ENCODE peak calls at places on chromosomes 4 and X, in six cellular contexts. D, A, E, Y, W and U are unnamed samples.
A peak's percentile ranks its signal among the peaks of the same experiment; 100 is the strongest.

GRCh38 chr4:150867148-150867547 is 147.9 kb downstream of the LRBA start:
- DNase-seq in W (peak; percentile 62), E (peak; percentile 73), D (peak; percentile 69), Y (peak; percentile 81), A (peak; percentile 76), U (no peak)

GRCh38 chrX:148808825-148809224 is 308.4 kb downstream of the AFF2 start:
- DNase-seq in W (no peak), Y (no peak), E (no peak), D (no peak), A (no peak), U (no peak)

GRCh38 chrX:119266364-119266995 is 30.4 kb downstream of the PGRMC1 start:
- DNase-seq in D (no peak), Y (peak; percentile 12), A (peak; percentile 0), E (peak; percentile 6), W (peak; percentile 53), U (no peak)

GRCh38 chr4:23934223-23934622 is 44.4 kb upstream of the PPARGC1A start:
- DNase-seq in W (no peak), A (no peak), D (no peak), Y (no peak), E (no peak), U (no peak)

GRCh38 chrX:96837808-96838207 is 45.9 kb upstream of the RPA4 start:
- DNase-seq in Y (peak; percentile 8), D (no peak), A (no peak), E (no peak), W (no peak), U (no peak)

GRCh38 chrX:153989971-153990655 is 17.6 kb downstream of the TMEM187 start:
- DNase-seq in A (no peak), D (no peak), Y (no peak), E (no peak), W (no peak), U (no peak)

GRCh38 chrX:136759968-136760367 is 20.8 kb downstream of the ARHGEF6 start:
- DNase-seq in W (peak; percentile 16), Y (no peak), E (no peak), A (no peak), D (no peak), U (no peak)

GRCh38 chrX:15864629-15865028 is 10.0 kb upstream of the AP1S2 start:
- DNase-seq in A (no peak), E (no peak), W (no peak), Y (peak; percentile 60), D (no peak), U (no peak)

GRCh38 chr4:87965501-87965975 is 10.0 kb upstream of the SPP1 start:
- DNase-seq in W (no peak), Y (no peak), E (no peak), D (no peak), A (no peak), U (peak; percentile 69)

GRCh38 chr4:89509708-89510269 is 202.2 kb upstream of the GPRIN3 start:
- DNase-seq in W (no peak), D (no peak), E (no peak), A (no peak), Y (peak; percentile 84), U (no peak)

GRCh38 chrX:43643662-43644061 is 12.4 kb upstream of the MAOA start:
- DNase-seq in A (no peak), E (no peak), D (no peak), W (no peak), Y (no peak), U (no peak)

GRCh38 chrX:142686206-142686605 is 339.5 kb upstream of the SPANXN4 start:
- DNase-seq in W (no peak), Y (no peak), D (no peak), E (no peak), A (no peak), U (no peak)

GRCh38 chr4:157808796-157809408 is 363.9 kb downstream of the GASK1B start:
- DNase-seq in Y (no peak), A (no peak), D (no peak), W (no peak), E (no peak), U (no peak)

GRCh38 chr4:157992038-157992706 is 180.7 kb downstream of the GASK1B start:
- DNase-seq in E (peak; percentile 73), W (peak; percentile 10), D (peak; percentile 58), Y (peak; percentile 77), A (peak; percentile 60), U (no peak)

GRCh38 chr4:121796283-121796682 is 4.8 kb upstream of the EXOSC9 start:
- DNase-seq in Y (no peak), E (no peak), A (no peak), D (no peak), W (no peak), U (no peak)

GRCh38 chr4:71188197-71188625 is 150.6 kb upstream of the SLC4A4 start:
- DNase-seq in Y (no peak), D (peak; percentile 8), W (no peak), E (no peak), A (no peak), U (no peak)

GRCh38 chr4:109977854-109978501 is 65.3 kb downstream of the EGF start:
- DNase-seq in E (peak; percentile 27), D (no peak), W (peak; percentile 21), Y (peak; percentile 60), A (peak; percentile 18), U (no peak)

GRCh38 chr4:40629401-40630334 is at the start of gene RBM47:
- DNase-seq in D (peak; percentile 54), W (peak; percentile 80), E (peak; percentile 50), A (no peak), Y (peak; percentile 40), U (peak; percentile 93)

GRCh38 chr4:119039779-119040178 is 95.9 kb upstream of the MYOZ2 start:
- DNase-seq in W (no peak), E (peak; percentile 16), A (no peak), Y (no peak), D (no peak), U (no peak)

GRCh38 chr4:1708581-1708980 is 3.5 kb downstream of the SLBP start:
- DNase-seq in E (no peak), W (no peak), D (no peak), A (peak; percentile 35), Y (no peak), U (no peak)
- H3K27ac ChIP-seq in E (no peak overlapping the region), W (no peak overlapping the region), D (no peak overlapping the region), A (peak overlapping the region; percentile 33), Y (no peak overlapping the region), U (no peak overlapping the region)

GRCh38 chrX:48936429-48937064 is 17.7 kb upstream of the PIM2 start:
- DNase-seq in W (no peak), E (no peak), Y (no peak), A (no peak), D (no peak), U (no peak)

GRCh38 chrX:48938721-48939416 is 18.5 kb downstream of the OTUD5 start:
- DNase-seq in D (no peak), E (no peak), W (no peak), A (no peak), Y (no peak), U (no peak)

GRCh38 chrX:48937065-48937907 is 18.5 kb upstream of the PIM2 start:
- DNase-seq in A (no peak), E (no peak), Y (no peak), W (no peak), D (no peak), U (peak; percentile 90)

GRCh38 chrX:48940404-48940955 is 16.9 kb downstream of the OTUD5 start:
- DNase-seq in Y (no peak), E (no peak), W (no peak), D (no peak), A (no peak), U (no peak)

DNA sequence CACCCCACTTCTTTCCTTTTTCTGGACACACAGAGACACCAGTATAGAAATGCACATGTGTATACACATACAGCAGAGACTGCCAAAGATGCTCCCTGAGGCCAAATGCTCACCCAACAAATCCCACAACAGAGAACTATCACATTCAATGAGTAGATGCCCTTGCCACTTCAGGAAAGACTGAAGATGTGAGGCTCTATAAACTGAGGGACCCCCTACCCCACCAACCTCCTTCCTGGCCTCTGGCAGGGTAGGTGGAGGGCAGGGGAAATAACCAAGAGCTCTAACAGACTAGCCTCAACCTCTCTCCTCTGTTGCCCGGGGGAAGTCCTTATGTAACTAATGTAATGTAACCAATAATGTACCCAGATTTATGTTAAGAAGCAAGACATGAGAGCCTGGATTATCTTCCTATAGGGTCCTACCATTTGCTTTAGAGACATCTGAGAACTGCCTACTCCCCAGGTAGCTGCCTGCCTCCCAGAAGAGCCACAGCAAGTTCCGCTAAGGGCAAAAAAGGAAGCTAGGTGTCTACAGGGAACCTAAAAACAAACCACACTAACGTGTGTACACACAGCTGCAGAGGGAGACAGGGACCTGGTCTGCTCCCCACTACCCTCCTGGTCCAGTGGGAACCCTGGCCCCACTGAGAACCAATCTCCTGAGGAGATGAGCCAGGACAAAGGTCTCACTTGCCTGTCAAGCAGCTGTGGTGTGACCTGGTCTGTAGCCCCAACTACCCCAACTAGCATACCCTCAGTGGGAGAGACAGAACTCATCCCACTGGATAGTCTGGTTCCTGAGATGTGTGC is 17.8 kb downstream of the OTUD5 start:
- DNase-seq in D (no peak), Y (no peak), E (no peak), W (no peak), A (no peak), U (no peak)
- H3K4me1 ChIP-seq in D (no peaks in the 10 kb centered on the region), Y (no peaks in the 10 kb centered on the region), E (no peaks in the 10 kb centered on the region), W (no peaks in the 10 kb centered on the region), A (peaks cover 29% of the 10 kb centered on the region), U (peaks cover 12% of the 10 kb centered on the region)

DNA sequence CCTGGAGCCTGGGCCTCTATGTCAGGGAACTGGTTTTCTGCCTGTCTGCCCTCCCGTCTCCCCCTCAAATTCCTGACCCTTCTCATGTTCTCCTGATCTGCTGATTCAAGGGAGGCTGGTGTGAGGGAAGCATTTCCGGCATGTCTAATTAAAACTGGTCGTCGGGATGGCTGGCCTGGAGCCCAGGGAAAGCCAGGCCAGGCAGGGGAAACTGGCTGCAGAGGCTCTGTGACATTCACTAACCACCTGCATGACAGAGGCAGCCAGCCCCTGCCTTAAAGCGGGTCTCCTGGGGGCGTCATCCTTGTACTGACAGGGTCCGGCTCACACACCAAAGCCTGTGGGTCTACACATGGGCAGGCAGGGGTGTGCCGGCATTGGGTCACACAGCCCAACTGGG is 35.2 kb downstream of the ABLIM2 start:
- DNase-seq in W (peak; percentile 75), E (no peak), D (peak; percentile 17), A (no peak), Y (no peak), U (no peak)
- H3K9ac ChIP-seq in W (no peak overlapping the region), E (no peak overlapping the region), D (peak overlapping the region; percentile 45), A (no peak overlapping the region), Y (no peak overlapping the region), U (no peak overlapping the region)

GRCh38 chrX:116285506-116285905 is 115.0 kb downstream of the AGTR2 start:
- DNase-seq in E (no peak), Y (no peak), D (no peak), W (no peak), A (no peak), U (no peak)
- H3K27ac ChIP-seq in E (no peak overlapping the region), Y (no peak overlapping the region), D (no peak overlapping the region), W (no peak overlapping the region), A (no peak overlapping the region), U (no peak overlapping the region)

GRCh38 chr4:2805712-2806391 is 13.0 kb downstream of the SH3BP2 start:
- DNase-seq in D (no peak), A (no peak), Y (no peak), W (no peak), E (no peak), U (peak; percentile 94)
- H3K4me1 ChIP-seq in D (peaks cover 40% of the 10 kb centered on the region), A (peaks cover 25% of the 10 kb centered on the region), Y (peaks cover 19% of the 10 kb centered on the region), W (no peaks in the 10 kb centered on the region), E (peaks cover 23% of the 10 kb centered on the region), U (peaks cover 36% of the 10 kb centered on the region)